ENCODE peak calls at places on chromosomes 12 and 14, in nine cellular contexts. J, Y, H, B, R, U, M, D and S are unnamed samples.
A peak's percentile ranks its signal among the peaks of the same experiment; 100 is the strongest.

GRCh38 chr12:8698132-8698829 is 490 bp downstream of the RIMKLB start:
- DNase-seq in H (no peak), U (peak; percentile 81), R (no peak), B (peak; percentile 62), M (peak; percentile 38), Y (peak; percentile 62), J (peak; percentile 73), D (peak; percentile 54), S (peak; percentile 54)

GRCh38 chr14:22472935-22473854 is 115.8 kb downstream of the DAD1 start:
- DNase-seq in H (peak; percentile 54), B (peak; percentile 71), M (peak; percentile 69), R (no peak), D (no peak), U (no peak), J (peak; percentile 58), Y (peak; percentile 63), S (peak; percentile 33)

GRCh38 chr14:104689620-104690265 is 325 bp downstream of the INF2 start:
- DNase-seq in H (no peak), B (no peak), M (no peak), D (no peak), U (no peak), J (no peak), Y (no peak), R (no peak), S (no peak)

GRCh38 chr12:89278169-89278568 is 74.1 kb downstream of the DUSP6 start:
- DNase-seq in R (no peak), M (no peak), Y (no peak), U (no peak), J (no peak), D (no peak), B (no peak), H (no peak), S (no peak)

GRCh38 chr12:114918535-114919233 is 234.7 kb upstream of the TBX3 start:
- DNase-seq in Y (no peak), U (no peak), R (no peak), J (no peak), B (no peak), D (no peak), M (peak; percentile 61), H (peak; percentile 35), S (peak; percentile 84)

GRCh38 chr12:89225808-89226368 is 126.4 kb downstream of the DUSP6 start:
- DNase-seq in D (no peak), Y (peak; percentile 62), B (no peak), H (peak; percentile 64), U (no peak), J (no peak), M (peak; percentile 90), R (peak; percentile 63), S (peak; percentile 93)

GRCh38 chr12:42143401-42144173 is 1.1 kb downstream of the GXYLT1 start:
- DNase-seq in U (no peak), D (no peak), M (peak; percentile 47), R (no peak), Y (no peak), B (no peak), J (no peak), H (peak; percentile 4), S (peak; percentile 29)

GRCh38 chr14:80926706-80927384 is 14.7 kb downstream of the CEP128 start:
- DNase-seq in H (peak; percentile 68), J (no peak), R (no peak), B (no peak), Y (no peak), M (peak; percentile 41), U (no peak), D (no peak), S (peak; percentile 78)

GRCh38 chr12:22971247-22971646 is 346.3 kb downstream of the ETNK1 start:
- DNase-seq in U (no peak), D (no peak), Y (no peak), J (no peak), M (no peak), B (no peak), H (no peak), R (no peak), S (peak; percentile 43)

GRCh38 chr12:99253068-99253467 is 394.5 kb upstream of the GARIN6 start:
- DNase-seq in M (no peak), J (no peak), U (no peak), B (no peak), R (no peak), H (no peak), D (no peak), Y (no peak), S (no peak)

GRCh38 chr12:63930971-63931370 is 86.5 kb downstream of the SRGAP1 start:
- DNase-seq in B (no peak), J (no peak), Y (no peak), M (peak; percentile 45), D (no peak), R (no peak), U (no peak), H (no peak), S (peak; percentile 88)

GRCh38 chr14:58770501-58770982 is 132.8 kb downstream of the DACT1 start:
- DNase-seq in Y (no peak), H (no peak), D (no peak), U (no peak), J (no peak), M (no peak), B (no peak), R (no peak), S (no peak)

GRCh38 chr14:26863736-26864135 is 265.9 kb upstream of the NOVA1 start:
- DNase-seq in H (no peak), Y (no peak), M (peak; percentile 61), J (no peak), U (no peak), B (no peak), R (peak; percentile 31), D (no peak), S (peak; percentile 19)

GRCh38 chr14:87231336-87232026 is 761.5 kb downstream of the GALC start:
- DNase-seq in M (peak; percentile 7), R (peak; percentile 43), D (no peak), Y (no peak), B (no peak), U (no peak), H (no peak), J (no peak), S (no peak)

GRCh38 chr14:35403085-35403396 is 1.5 kb downstream of the NFKBIA start:
- DNase-seq in H (no peak), B (no peak), U (peak; percentile 82), R (no peak), Y (no peak), M (peak; percentile 36), J (no peak), D (peak; percentile 61), S (no peak)

GRCh38 chr12:129700036-129700435 is 203.8 kb downstream of the TMEM132D start:
- DNase-seq in H (no peak), U (no peak), J (no peak), D (no peak), M (no peak), B (no peak), Y (no peak), R (no peak), S (no peak)

GRCh38 chr14:31205681-31206535 is 1.7 kb downstream of the HECTD1 start:
- DNase-seq in H (peak; percentile 45), D (no peak), Y (no peak), M (peak; percentile 72), B (no peak), U (no peak), J (no peak), R (peak; percentile 7), S (peak; percentile 95)

GRCh38 chr12:39619660-39620433 is at the start of gene ABCD2:
- DNase-seq in M (peak; percentile 91), B (peak; percentile 74), Y (peak; percentile 31), U (peak; percentile 73), J (peak; percentile 73), D (peak; percentile 45), R (peak; percentile 49), H (peak; percentile 67), S (peak; percentile 56)

GRCh38 chr12:129659927-129660326 is 243.9 kb downstream of the TMEM132D start:
- DNase-seq in B (peak; percentile 33), H (peak; percentile 51), U (no peak), D (no peak), Y (no peak), J (no peak), R (peak; percentile 12), M (peak; percentile 91), S (no peak)

DNA sequence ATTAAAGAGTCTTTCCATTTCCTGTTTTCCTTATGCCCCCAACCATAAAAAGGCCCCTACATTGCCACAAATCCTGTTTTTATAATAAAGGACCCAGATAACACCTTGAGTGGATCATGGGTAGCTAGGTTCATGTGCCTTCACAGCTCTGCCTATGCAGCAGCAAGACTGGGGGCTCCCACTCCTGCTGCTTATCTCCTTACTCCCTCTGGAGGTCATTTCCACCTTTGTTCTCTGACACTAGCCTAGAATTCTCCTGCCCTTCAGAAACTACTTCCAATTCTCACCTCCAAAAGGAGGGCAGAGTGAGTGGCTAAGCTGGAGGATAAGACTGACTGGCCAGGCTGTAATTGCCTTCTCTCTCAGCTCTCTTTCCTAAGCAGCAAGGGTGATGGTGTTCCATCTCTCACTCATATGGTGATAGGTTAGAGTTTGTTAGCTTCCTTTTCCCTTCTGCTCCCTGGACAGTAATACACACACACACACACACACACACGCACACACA is 20.0 kb upstream of the STAC3 start:
- DNase-seq in U (no peak), Y (no peak), M (no peak), D (no peak), H (no peak), B (no peak), R (no peak), J (no peak), S (no peak)
- TF ChIP-seq CTCF in U (peak; percentile 23), Y (no peak), M (peak; percentile 8), D (no peak), H (peak; percentile 21), B (no peak), R (no peak), J (no peak), S (no peak)

GRCh38 chr12:6810758-6811157 is 10.9 kb upstream of the GPR162 start:
- DNase-seq in R (no peak), J (no peak), Y (no peak), U (no peak), D (no peak), M (no peak), B (no peak), H (no peak), S (no peak)
- H3K4me3 ChIP-seq in R (no peak overlapping the region), J (no peak overlapping the region), Y (no peak overlapping the region), U (no peak overlapping the region), D (no peak overlapping the region), M (no peak overlapping the region), B (no peak overlapping the region), H (no peak overlapping the region), S (no peak overlapping the region)

GRCh38 chr14:55843718-55844403 is 263.9 kb downstream of the KTN1 start:
- DNase-seq in Y (no peak), H (no peak), R (no peak), U (no peak), B (no peak), J (no peak), M (peak; percentile 22), D (no peak), S (peak; percentile 6)
- TF ChIP-seq CTCF in Y (no peak), H (peak; percentile 28), R (peak; percentile 10), U (peak; percentile 17), B (peak; percentile 43), J (no peak), M (no peak), D (peak; percentile 20), S (peak; percentile 34)

GRCh38 chr12:77388611-77389265 is 323.4 kb upstream of the E2F7 start:
- DNase-seq in M (peak; percentile 13), Y (no peak), J (no peak), H (no peak), B (no peak), D (no peak), R (no peak), U (no peak), S (peak; percentile 48)

GRCh38 chr12:77387214-77387613 is 321.8 kb upstream of the E2F7 start:
- DNase-seq in M (no peak), D (no peak), B (no peak), H (no peak), R (no peak), J (no peak), Y (no peak), U (no peak), S (no peak)

GRCh38 chr12:77392467-77392866 is 327.1 kb upstream of the E2F7 start:
- DNase-seq in M (no peak), H (no peak), J (no peak), U (no peak), R (no peak), D (no peak), Y (no peak), B (no peak), S (no peak)
- H3K4me3 ChIP-seq in M (no peak overlapping the region), H (no peak overlapping the region), J (no peak overlapping the region), U (no peak overlapping the region), R (no peak overlapping the region), D (no peak overlapping the region), Y (no peak overlapping the region), B (no peak overlapping the region), S (no peak overlapping the region)